ENCODE peak calls at places on chromosomes 12 and 14, in six cellular contexts. L, K, H, M, I and U are unnamed samples.

GRCh38 chr14:80003138-80003537 is 208.2 kb downstream of the DIO2 start:
- DNase-seq in K (no peak), M (peak; percentile 89), L (no peak), I (no peak), H (peak; percentile 81), U (no peak)

GRCh38 chr12:85949253-85949652 is 75.2 kb downstream of the NTS start:
- DNase-seq in L (no peak), K (no peak), I (no peak), M (no peak), H (no peak), U (peak; percentile 68)

GRCh38 chr12:59472273-59472672 is 123.6 kb upstream of the SLC16A7 start:
- DNase-seq in M (no peak), K (no peak), I (no peak), H (no peak), L (no peak), U (no peak)

GRCh38 chr12:103642240-103642864 is 55.3 kb downstream of the STAB2 start:
- DNase-seq in L (no peak), K (no peak), I (no peak), M (no peak), H (no peak), U (no peak)

GRCh38 chr14:68146812-68147211 is 327.2 kb downstream of the RAD51B start:
- DNase-seq in I (peak; percentile 96), M (peak; percentile 91), H (peak; percentile 98), K (no peak), L (peak; percentile 81), U (peak; percentile 49)

GRCh38 chr12:31773867-31774266 is 45.0 kb upstream of the AMN1 start:
- DNase-seq in K (no peak), H (no peak), M (no peak), I (no peak), L (no peak), U (no peak)

GRCh38 chr12:52964556-52965336 is 15.8 kb downstream of the KRT18 start:
- DNase-seq in L (no peak), I (no peak), M (no peak), H (no peak), K (no peak), U (no peak)

GRCh38 chr12:63915105-63915830 is 70.8 kb downstream of the SRGAP1 start:
- DNase-seq in M (peak; percentile 48), K (peak; percentile 63), L (peak; percentile 70), I (peak; percentile 87), H (peak; percentile 60), U (peak; percentile 86)

GRCh38 chr12:57434517-57435223 is at the start of gene INHBC:
- DNase-seq in I (no peak), K (no peak), M (no peak), H (no peak), L (no peak), U (no peak)

GRCh38 chr12:94731733-94732360 is 81.5 kb upstream of the TMCC3 start:
- DNase-seq in M (peak; percentile 18), H (no peak), I (no peak), K (peak; percentile 15), L (no peak), U (no peak)

GRCh38 chr12:132218915-132219314 is 74.7 kb downstream of the NOC4L start:
- DNase-seq in L (peak; percentile 52), I (no peak), H (no peak), K (peak; percentile 19), M (peak; percentile 64), U (peak; percentile 72)

GRCh38 chr12:20376984-20377383 is 8.6 kb downstream of the PDE3A start:
- DNase-seq in K (peak; percentile 60), M (peak; percentile 46), I (peak; percentile 42), H (no peak), L (peak; percentile 22), U (peak; percentile 48)

DNA sequence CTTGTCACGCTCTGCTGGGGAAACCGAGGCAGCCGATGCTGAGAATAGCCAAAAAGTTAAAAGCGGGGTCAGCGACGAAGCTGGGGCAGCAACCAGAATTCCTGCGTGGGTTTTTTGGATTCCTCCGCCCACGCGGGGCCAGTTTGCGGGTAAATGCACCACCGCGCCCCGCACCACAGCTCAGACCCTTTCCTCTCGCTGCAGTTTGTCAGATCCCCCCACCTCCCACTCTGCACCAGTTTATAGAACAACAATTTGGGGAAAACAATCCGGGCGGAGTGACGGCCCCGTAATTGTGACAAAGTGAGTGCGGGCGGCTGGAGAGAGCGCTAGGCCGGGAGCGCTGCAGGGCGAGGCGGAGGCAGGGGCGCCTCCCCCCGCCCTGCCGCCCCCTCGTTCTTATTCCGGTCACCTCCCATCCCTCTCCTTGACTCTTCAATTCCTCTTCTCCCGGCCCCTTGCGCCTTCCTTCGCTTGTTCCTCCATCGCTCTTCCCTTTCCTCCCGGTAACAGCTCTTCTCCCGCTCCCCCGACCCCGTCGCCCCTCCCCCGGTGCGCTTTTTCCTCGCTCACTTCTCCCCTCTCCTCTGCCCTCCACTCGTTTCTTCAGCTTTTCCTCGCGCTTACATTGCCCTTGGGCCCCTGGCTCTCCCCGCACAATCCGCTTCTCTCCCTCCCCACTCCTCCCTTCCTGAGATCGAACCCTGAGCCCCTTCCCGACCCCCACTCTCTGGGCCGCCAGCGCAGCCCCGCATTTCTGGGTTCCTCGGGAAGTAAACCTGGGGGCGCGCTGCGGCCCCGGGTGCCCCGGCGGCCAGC is 639 bp upstream of the DNAJC22 start:
- DNase-seq in I (peak; percentile 33), H (no peak), K (no peak), M (no peak), L (no peak), U (no peak)
- TF ChIP-seq EZH2 in I (peak; percentile 100), H (peak; percentile 99), K (peak; percentile 97), M (peak; percentile 44), L (no peak), U (no peak)

GRCh38 chr14:70828188-70828587 is 18.9 kb upstream of the MAP3K9 start:
- DNase-seq in K (no peak), L (no peak), I (no peak), M (no peak), H (no peak), U (no peak)
- H3K4me3 ChIP-seq in K (no peak overlapping the region), L (no peak overlapping the region), I (no peak overlapping the region), M (no peak overlapping the region), H (no peak overlapping the region), U (no peak overlapping the region)

DNA sequence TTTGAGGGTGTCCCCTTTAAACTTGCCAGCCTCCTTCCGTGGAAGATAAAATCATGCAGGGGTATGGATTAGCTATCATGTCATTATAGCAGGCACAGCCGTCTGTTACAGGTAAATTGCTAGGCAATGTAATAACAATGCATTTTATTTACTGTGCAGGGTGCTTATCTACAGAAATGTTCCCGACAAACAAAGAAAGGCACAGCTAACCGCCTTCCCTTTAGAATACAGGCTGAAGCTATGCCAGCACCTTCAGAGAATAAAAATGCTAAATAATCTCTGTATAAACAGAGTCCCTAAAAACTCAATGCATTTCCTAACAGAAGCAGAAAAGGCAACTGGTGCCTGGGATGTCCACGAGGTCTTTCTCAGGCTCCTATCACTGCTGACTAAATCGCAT is 239.2 kb downstream of the SPTSSA start:
- DNase-seq in L (no peak), H (no peak), M (no peak), I (no peak), K (no peak), U (no peak)
- TF ChIP-seq EZH2 in L (no peak), H (no peak), M (no peak), I (no peak), K (no peak), U (no peak)

DNA sequence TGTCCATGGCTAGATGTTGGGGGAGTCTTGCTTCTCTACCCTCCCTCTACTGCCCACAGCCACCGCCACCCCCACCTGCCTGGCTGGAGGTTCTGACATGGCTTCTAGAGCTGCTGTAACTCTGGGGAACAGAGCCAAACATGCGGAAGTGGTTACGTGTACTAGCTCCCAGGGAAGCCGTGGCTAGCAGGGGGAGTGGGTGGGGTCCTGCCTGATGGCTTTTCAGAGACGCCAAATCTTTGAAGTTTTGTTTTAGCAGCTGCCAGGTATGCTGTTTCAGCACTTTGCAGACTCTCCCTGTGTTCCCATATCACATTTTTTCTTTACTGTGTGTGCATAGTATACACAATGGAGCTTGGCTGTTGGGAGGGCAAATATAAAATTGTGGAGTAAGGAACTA is 150.3 kb downstream of the TGFB3 start:
- DNase-seq in K (no peak), I (peak; percentile 78), M (peak; percentile 87), H (peak; percentile 93), L (no peak), U (no peak)
- H3K4me3 ChIP-seq in K (no peak overlapping the region), I (peak overlapping the region; percentile 21), M (peak overlapping the region; percentile 63), H (peak overlapping the region; percentile 29), L (no peak overlapping the region), U (no peak overlapping the region)

GRCh38 chr12:49298160-49298559 is 3.2 kb downstream of the PRPH start:
- DNase-seq in M (peak; percentile 44), K (no peak), L (no peak), H (no peak), I (no peak), U (no peak)

GRCh38 chr12:49296836-49297694 is 2.1 kb downstream of the PRPH start:
- DNase-seq in I (peak; percentile 33), H (peak; percentile 38), L (peak; percentile 62), M (peak; percentile 79), K (no peak), U (no peak)

GRCh38 chr12:49296034-49296835 is 1.3 kb downstream of the PRPH start:
- DNase-seq in L (no peak), K (no peak), M (peak; percentile 64), I (peak; percentile 42), H (no peak), U (no peak)

GRCh38 chr12:49295087-49296001 is at the start of gene PRPH:
- DNase-seq in I (peak; percentile 32), L (no peak), K (no peak), H (no peak), M (no peak), U (no peak)

GRCh38 chr12:49297695-49298060 is 2.7 kb downstream of the PRPH start:
- DNase-seq in L (no peak), H (no peak), M (no peak), I (no peak), K (no peak), U (no peak)
- TF ChIP-seq EZH2 in L (no peak), H (no peak), M (no peak), I (no peak), K (no peak), U (no peak)

GRCh38 chr12:131211279-131211938 is 257.7 kb downstream of the ADGRD1 start:
- DNase-seq in K (no peak), L (no peak), M (no peak), H (no peak), I (no peak), U (no peak)
- H3K4me3 ChIP-seq in K (no peak overlapping the region), L (no peak overlapping the region), M (no peak overlapping the region), H (no peak overlapping the region), I (no peak overlapping the region), U (no peak overlapping the region)

DNA sequence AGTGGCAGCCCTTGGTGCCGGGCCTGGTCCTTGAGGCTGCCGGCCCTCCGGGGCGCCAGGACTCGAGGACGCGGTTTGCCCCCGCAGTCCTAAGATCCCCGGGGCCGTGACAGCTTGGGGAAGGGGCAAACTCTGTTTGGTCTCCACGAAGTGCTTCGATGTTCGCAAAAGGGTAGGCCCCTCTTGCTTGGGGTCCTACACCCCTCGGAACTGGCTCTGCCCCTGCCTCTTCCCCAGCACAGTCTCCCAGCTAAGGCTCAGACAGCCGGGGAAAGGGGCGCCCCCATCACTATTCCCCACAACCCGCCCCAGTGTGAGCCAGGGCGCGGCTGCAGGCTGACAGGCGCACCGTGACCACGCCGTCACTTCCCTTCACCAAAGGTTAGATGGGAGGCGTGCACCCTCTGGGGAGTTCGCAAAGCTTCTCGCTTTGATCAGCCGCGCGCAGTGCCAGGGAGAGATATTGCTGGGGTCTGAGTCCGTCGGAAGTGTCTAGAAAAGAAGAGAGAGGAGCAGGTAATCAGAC is 7.2 kb upstream of the OTX2 start:
- DNase-seq in K (no peak), I (no peak), L (no peak), H (no peak), M (no peak), U (no peak)
- TF ChIP-seq EZH2 in K (peak; percentile 10), I (no peak), L (no peak), H (no peak), M (no peak), U (no peak)